ENCODE peak calls at places on chromosomes 11 and 22, in four cellular contexts. M is GM23338, I is IMR-90, Y is SK-N-SH. J is an unnamed sample.
A peak's percentile ranks its signal among the peaks of the same experiment; 100 is the strongest.

GRCh38 chr11:102655547-102655946 is 30.4 kb upstream of the MMP20 start:
- DNase-seq in M (no peak), I (no peak), Y (no peak), J (no peak)

GRCh38 chr11:122808494-122808893 is 29.8 kb upstream of the CRTAM start:
- DNase-seq in M (no peak), I (peak; percentile 73), Y (no peak), J (peak; percentile 42)

GRCh38 chr11:17591293-17591692 is 44.2 kb downstream of the OTOG start:
- DNase-seq in M (no peak), I (no peak), Y (no peak), J (no peak)

GRCh38 chr22:41028841-41029240 is 63.6 kb upstream of the EP300 start:
- DNase-seq in M (no peak), I (peak; percentile 94), Y (no peak), J (no peak)

GRCh38 chr11:94563176-94563847 is 3.9 kb upstream of the PIWIL4 start:
- DNase-seq in M (peak; percentile 39), I (peak; percentile 77), Y (no peak), J (no peak)

GRCh38 chr11:12693485-12694181 is 19.4 kb downstream of the TEAD1 start:
- DNase-seq in M (no peak), I (peak; percentile 99), Y (peak; percentile 34), J (no peak)

GRCh38 chr11:128323381-128323780 is 264.0 kb downstream of the ETS1 start:
- DNase-seq in M (peak; percentile 24), I (peak; percentile 48), Y (no peak), J (peak; percentile 55)

GRCh38 chr11:132402056-132402684 is 1031.8 kb downstream of the NTM start:
- DNase-seq in M (peak; percentile 79), I (peak; percentile 51), Y (peak; percentile 69), J (peak; percentile 54)

GRCh38 chr11:12287009-12287373 is 90.4 kb upstream of the PARVA start:
- DNase-seq in M (no peak), I (peak; percentile 96), Y (peak; percentile 7), J (no peak)

GRCh38 chr11:134949121-134949591 is 537.1 kb upstream of the B3GAT1 start:
- DNase-seq in M (no peak), I (peak; percentile 77), Y (no peak), J (no peak)
- H3K4me2 ChIP-seq in M (no peak overlapping the region), I (peak overlapping the region; percentile 77), Y (peak overlapping the region; percentile 69), J (no peak overlapping the region)

DNA sequence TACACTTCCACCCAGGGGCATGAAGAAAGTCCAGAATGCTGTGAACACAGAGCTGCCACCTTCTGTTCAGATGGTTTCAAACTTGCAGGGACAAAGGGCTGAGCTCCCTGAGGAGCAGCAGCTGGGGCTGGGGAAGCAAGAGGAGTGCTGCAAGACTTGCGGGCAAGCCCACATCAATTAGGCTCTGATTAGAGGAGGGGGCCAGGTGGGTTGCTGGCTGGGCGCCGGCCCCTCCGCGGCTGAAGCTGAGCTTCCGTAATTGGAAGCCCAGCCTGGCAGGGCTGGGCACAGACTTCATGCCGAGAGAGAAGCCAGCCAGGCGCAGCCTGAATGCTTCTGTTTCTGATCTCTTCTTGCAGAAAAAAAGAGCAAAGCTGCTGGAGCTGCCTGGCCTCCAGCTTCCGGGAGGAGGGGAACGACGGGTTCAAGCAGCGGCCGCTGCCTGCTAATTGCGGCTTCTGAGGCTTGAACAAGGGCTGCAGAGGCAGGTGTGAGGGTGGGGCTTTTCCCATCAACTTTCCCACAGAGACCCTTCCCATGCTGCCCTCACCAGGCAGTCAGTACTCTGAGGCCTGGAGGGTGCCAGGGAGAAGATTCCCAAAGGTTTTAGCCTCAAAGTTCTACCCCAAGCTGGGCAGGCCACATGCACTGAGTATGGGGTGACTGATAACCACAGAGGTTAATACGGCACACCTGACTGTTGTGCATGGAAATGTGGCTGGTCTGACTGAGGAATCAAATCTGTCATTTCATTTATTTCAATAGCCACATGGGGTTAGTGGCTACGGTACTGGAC is 91.1 kb upstream of the LMO1 start:
- DNase-seq in M (no peak), I (no peak), Y (peak; percentile 79), J (no peak)
- H3K4me3 ChIP-seq in M (no peak overlapping the region), I (no peak overlapping the region), Y (peak overlapping the region; percentile 24), J (no peak overlapping the region)

DNA sequence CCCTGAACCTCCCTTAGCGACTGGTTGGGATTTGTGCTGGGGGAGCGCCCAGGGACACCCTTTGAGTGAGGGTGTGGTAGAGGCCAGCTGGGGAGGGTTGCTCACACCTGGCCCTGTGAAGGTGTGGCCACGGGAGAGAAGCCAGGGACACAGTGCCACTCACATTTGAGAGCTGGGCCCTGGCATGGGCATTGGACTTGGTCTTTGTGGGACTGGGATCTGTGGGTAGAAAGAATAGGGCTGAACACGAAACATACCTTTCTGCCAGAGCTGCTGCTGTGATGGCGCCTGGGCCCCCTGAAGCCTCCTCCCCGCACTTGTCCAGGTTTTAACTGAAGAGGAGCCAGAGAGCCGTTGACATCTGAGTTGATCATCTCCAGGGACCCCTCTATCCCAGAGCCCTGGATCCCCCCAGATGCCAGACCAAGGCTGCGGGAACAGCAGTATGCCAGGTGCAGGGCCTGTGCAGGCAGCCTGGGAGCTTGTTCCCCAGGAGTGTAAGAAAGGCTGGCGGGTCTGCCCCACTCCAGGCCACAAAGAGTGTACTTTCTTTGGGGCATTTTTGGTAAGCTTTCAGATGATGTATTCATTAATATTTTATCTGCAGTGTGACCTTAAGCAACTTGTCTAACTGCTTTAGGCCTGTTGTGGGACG is 284.1 kb downstream of the TBC1D22A start:
- DNase-seq in M (no peak), I (no peak), Y (no peak), J (no peak)
- H3K4me2 ChIP-seq in M (no peak overlapping the region), I (no peak overlapping the region), Y (no peak overlapping the region), J (no peak overlapping the region)

GRCh38 chr11:46347637-46348311 is 511 bp downstream of the DGKZ start:
- DNase-seq in M (no peak), I (no peak), Y (peak; percentile 63), J (peak; percentile 54)
- H3K4me3 ChIP-seq in M (peak overlapping the region; percentile 80), I (peak overlapping the region; percentile 98), Y (peak overlapping the region; percentile 86), J (peak overlapping the region; percentile 96)

GRCh38 chr22:36466258-36466657 is 15.2 kb downstream of the TXN2 start:
- DNase-seq in M (no peak), I (no peak), Y (no peak), J (no peak)

GRCh38 chr22:36470162-36470993 is 11.1 kb downstream of the TXN2 start:
- DNase-seq in M (peak; percentile 93), I (peak; percentile 89), Y (peak; percentile 82), J (peak; percentile 92)

GRCh38 chr22:36467042-36467810 is 14.2 kb downstream of the TXN2 start:
- DNase-seq in M (no peak), I (peak; percentile 86), Y (no peak), J (no peak)

GRCh38 chr22:36469094-36469710 is 12.2 kb downstream of the TXN2 start:
- DNase-seq in M (no peak), I (no peak), Y (no peak), J (no peak)

DNA sequence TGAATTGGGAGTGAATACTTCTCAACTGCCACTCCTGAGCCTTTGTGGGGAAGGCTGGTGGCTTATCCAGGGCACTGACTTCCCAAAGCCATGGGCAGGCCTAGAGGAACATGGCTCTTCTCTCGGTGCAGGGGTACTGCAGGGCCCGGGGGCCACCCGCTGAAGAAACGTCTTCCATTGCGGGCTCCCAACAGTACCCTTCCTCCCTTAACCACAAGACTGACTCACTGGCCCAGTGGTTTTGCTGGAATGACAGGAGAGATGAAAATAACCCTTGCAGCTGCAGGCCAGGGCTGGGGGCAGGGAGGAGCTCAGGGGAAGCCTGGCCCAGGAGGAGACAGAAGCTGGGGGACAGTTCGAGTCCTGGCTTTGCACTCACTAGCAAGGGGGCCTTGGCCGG is 13.5 kb downstream of the TXN2 start:
- DNase-seq in M (no peak), I (peak; percentile 97), Y (no peak), J (no peak)
- H3K4me2 ChIP-seq in M (no peak overlapping the region), I (peak overlapping the region; percentile 71), Y (peak overlapping the region; percentile 84), J (no peak overlapping the region)

GRCh38 chr11:63610604-63611394 is 3.4 kb downstream of the PLAAT3 start:
- DNase-seq in M (peak; percentile 85), I (no peak), Y (no peak), J (no peak)
- H3K4me3 ChIP-seq in M (peak overlapping the region; percentile 41), I (no peak overlapping the region), Y (no peak overlapping the region), J (no peak overlapping the region)

GRCh38 chr11:71500601-71501021 is 26.5 kb upstream of the KRTAP5-7 start:
- DNase-seq in M (no peak), I (no peak), Y (peak; percentile 77), J (no peak)

GRCh38 chr11:71501071-71501985 is 25.7 kb upstream of the KRTAP5-7 start:
- DNase-seq in M (no peak), I (no peak), Y (no peak), J (no peak)

GRCh38 chr11:71499125-71499524 is 27.9 kb upstream of the KRTAP5-7 start:
- DNase-seq in M (no peak), I (peak; percentile 8), Y (peak; percentile 71), J (no peak)

GRCh38 chr11:71498091-71498490 is 29.0 kb upstream of the KRTAP5-7 start:
- DNase-seq in M (no peak), I (no peak), Y (no peak), J (no peak)

DNA sequence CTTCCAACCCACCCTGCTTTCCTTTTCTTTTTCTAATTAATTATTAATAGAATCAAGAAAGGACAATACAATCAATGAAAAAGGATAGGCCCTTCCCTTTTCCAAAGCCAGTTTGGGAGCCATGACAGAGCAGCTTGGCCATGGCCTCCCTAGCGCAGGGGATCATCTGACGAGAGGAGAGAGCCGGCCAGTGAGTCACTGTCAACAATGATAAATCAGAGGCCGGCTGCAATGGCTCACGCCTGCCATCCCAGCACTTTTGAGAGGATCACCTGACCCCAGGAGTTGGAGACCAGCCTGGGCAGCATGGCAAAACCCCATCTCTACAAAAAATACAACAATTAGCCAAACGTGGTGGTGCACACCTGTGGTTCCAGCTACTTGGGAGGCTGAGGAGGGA is 27.5 kb upstream of the KRTAP5-7 start:
- DNase-seq in M (no peak), I (no peak), Y (no peak), J (no peak)
- H3K4me2 ChIP-seq in M (no peak overlapping the region), I (no peak overlapping the region), Y (no peak overlapping the region), J (no peak overlapping the region)

GRCh38 chr11:6655790-6656580 is at the start of gene DCHS1:
- DNase-seq in M (peak; percentile 75), I (no peak), Y (peak; percentile 96), J (no peak)

GRCh38 chr11:6654281-6655019 is 1.2 kb downstream of the DCHS1 start:
- DNase-seq in M (no peak), I (no peak), Y (peak; percentile 52), J (no peak)

GRCh38 chr11:6656581-6656915 is 939 bp upstream of the DCHS1 start:
- DNase-seq in M (no peak), I (no peak), Y (no peak), J (no peak)

GRCh38 chr11:6653656-6654055 is 2.0 kb downstream of the DCHS1 start:
- DNase-seq in M (no peak), I (no peak), Y (no peak), J (no peak)

DNA sequence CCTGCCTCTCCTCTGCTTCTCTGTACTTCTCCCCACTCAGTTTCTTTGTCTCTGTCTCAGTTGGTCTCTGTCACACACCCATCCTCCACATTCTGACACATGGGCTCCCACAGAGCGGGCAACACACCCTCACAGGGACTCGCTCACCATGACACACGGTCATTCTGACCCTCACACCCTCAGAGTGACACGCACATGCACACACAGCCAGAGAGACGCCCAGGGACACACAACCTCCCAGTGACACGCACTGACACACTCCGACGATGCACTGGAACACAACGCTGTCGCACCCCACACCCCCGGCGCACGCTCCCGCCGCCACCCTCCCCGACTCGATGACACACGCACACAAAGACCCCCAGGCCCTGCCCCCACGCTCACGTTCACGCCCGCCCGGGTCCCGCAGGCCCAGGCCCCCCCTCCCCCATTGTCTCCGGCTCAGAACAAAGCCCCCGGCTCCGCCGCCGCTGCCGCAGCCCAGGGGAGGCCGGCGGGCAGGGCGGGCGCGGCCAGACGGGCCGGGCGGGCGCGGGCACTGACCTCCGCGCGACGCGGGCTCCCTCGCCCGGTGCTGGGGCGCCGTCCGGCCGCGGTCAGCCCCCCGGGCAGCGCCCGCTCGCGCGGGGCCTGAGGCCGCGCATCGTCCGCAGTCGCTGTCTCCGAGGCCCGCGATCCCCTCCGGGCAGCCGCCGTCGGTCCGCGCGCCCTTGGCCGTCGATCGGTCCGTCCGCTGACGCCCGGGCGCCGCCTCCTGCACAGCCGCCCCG is 404 bp downstream of the DCHS1 start:
- DNase-seq in M (peak; percentile 41), I (no peak), Y (peak; percentile 78), J (no peak)
- H3K4me3 ChIP-seq in M (peak overlapping the region; percentile 57), I (peak overlapping the region; percentile 58), Y (peak overlapping the region; percentile 58), J (no peak overlapping the region)

J was measured in Karpas-422.